ENCODE peak calls at places on chromosomes 7 and 10, in ten cellular contexts. A, P, R, Z, T, X, Q, F, D and K are unnamed samples.

GRCh38 chr7:104328308-104328969 is at the start of gene LHFPL3:
- DNase-seq in A (no peak), P (no peak), R (no peak), Z (peak), T (peak), X (no peak), Q (no peak), F (no peak), D (no peak), K (no peak)

GRCh38 chr10:74333174-74333573 is 182.2 kb downstream of the ADK start:
- DNase-seq in A (no peak), P (no peak), R (peak), Z (no peak), T (peak), X (no peak), Q (no peak), F (peak), D (peak), K (no peak)

GRCh38 chr10:119770928-119771327 is 45.1 kb downstream of the INPP5F start:
- DNase-seq in A (no peak), P (no peak), R (no peak), Z (no peak), T (peak), X (peak), Q (no peak), F (no peak), D (no peak), K (peak)

GRCh38 chr10:62335326-62335725 is 38.8 kb upstream of the ZNF365 start:
- DNase-seq in A (no peak), P (no peak), R (no peak), Z (no peak), T (peak), X (peak), Q (no peak), F (no peak), D (no peak), K (peak)

GRCh38 chr7:11579141-11579540 is 252.9 kb downstream of the THSD7A start:
- DNase-seq in A (no peak), P (no peak), R (no peak), Z (no peak), T (no peak), X (no peak), Q (no peak), F (no peak), D (no peak), K (no peak)

GRCh38 chr10:77441541-77442175 is 195.9 kb downstream of the KCNMA1 start:
- DNase-seq in A (no peak), P (no peak), R (no peak), Z (no peak), T (no peak), X (no peak), Q (no peak), F (no peak), D (no peak), K (no peak)

GRCh38 chr7:148815612-148816011 is 68.5 kb downstream of the EZH2 start:
- DNase-seq in A (peak), P (no peak), R (no peak), Z (no peak), T (no peak), X (peak), Q (no peak), F (no peak), D (no peak), K (peak)

GRCh38 chr7:26480166-26480565 is 188.5 kb downstream of the SNX10 start:
- DNase-seq in A (no peak), P (no peak), R (no peak), Z (no peak), T (no peak), X (no peak), Q (no peak), F (no peak), D (no peak), K (no peak)

GRCh38 chr10:117000580-117000979 is 4.4 kb downstream of the SHTN1 start:
- DNase-seq in A (no peak), P (no peak), R (no peak), Z (no peak), T (no peak), X (no peak), Q (no peak), F (no peak), D (no peak), K (no peak)

GRCh38 chr10:124886195-124886594 is 55.7 kb upstream of the ZRANB1 start:
- DNase-seq in A (no peak), P (no peak), R (no peak), Z (no peak), T (peak), X (no peak), Q (no peak), F (no peak), D (no peak), K (no peak)

GRCh38 chr10:24603333-24603732 is 120.4 kb downstream of the ARHGAP21 start:
- DNase-seq in A (no peak), P (no peak), R (no peak), Z (no peak), T (peak), X (peak), Q (no peak), F (no peak), D (no peak), K (peak)

GRCh38 chr10:29740981-29741545 is 106.3 kb upstream of the SVIL start:
- DNase-seq in A (no peak), P (no peak), R (no peak), Z (no peak), T (no peak), X (no peak), Q (no peak), F (no peak), D (no peak), K (no peak)

GRCh38 chr7:155285423-155286220 is 12.1 kb upstream of the INSIG1 start:
- DNase-seq in A (no peak), P (no peak), R (no peak), Z (no peak), T (no peak), X (no peak), Q (no peak), F (no peak), D (no peak), K (no peak)

GRCh38 chr7:73669316-73669715 is 1.7 kb downstream of the VPS37D start:
- DNase-seq in A (no peak), P (no peak), R (no peak), Z (no peak), T (no peak), X (no peak), Q (no peak), F (no peak), D (no peak), K (no peak)

GRCh38 chr10:15141136-15142067 is 27.1 kb downstream of the NMT2 start:
- DNase-seq in A (no peak), P (no peak), R (no peak), Z (no peak), T (peak), X (no peak), Q (no peak), F (no peak), D (no peak), K (no peak)

DNA sequence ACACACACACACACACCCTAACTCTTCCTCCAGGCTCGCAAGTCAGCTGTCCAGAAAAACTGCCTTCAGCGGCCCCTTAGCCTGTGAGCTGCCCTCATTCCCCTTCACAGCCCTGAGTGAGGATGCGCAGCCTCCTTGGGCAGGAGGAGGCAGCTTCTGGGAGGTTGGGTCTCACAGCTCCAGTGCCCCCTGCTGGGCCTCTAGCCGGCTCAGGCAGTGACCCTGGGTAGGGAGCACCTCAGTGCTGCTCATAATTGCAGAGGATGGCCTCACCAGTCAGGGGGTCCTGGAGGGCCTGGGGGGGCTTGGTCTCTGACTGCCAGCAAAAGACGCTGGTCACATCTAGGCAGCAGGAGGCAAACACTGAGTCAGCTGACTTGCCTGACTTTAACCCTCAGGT is 43.7 kb downstream of the ZNF273 start:
- DNase-seq in A (no peak), P (no peak), R (no peak), Z (peak), T (no peak), X (no peak), Q (no peak), F (no peak), D (no peak), K (no peak)
- TF ChIP-seq CTCF in A (no peak), P (no peak), R (peak), Z (peak), T (peak), X (peak), Q (no peak), F (no peak), D (peak), K (peak)

GRCh38 chr10:34311679-34312078 is 503.4 kb downstream of the PARD3 start:
- DNase-seq in A (no peak), P (no peak), R (no peak), Z (no peak), T (no peak), X (no peak), Q (no peak), F (no peak), D (no peak), K (peak)
- TF ChIP-seq CTCF in A (no peak), P (no peak), R (no peak), Z (no peak), T (no peak), X (no peak), Q (no peak), F (no peak), D (no peak), K (no peak)

GRCh38 chr7:19117081-19117869 is at the start of gene TWIST1:
- DNase-seq in A (no peak), P (peak), R (peak), Z (peak), T (peak), X (peak), Q (peak), F (peak), D (peak), K (no peak)
- TF ChIP-seq CTCF in A (no peak), P (no peak), R (no peak), Z (no peak), T (no peak), X (no peak), Q (peak), F (no peak), D (no peak), K (no peak)

GRCh38 chr10:50417906-50418697 is 166.8 kb upstream of the ASAH2 start:
- DNase-seq in A (peak), P (peak), R (peak), Z (peak), T (peak), X (peak), Q (peak), F (no peak), D (peak), K (peak)
- TF ChIP-seq CTCF in A (no peak), P (no peak), R (no peak), Z (no peak), T (no peak), X (peak), Q (no peak), F (peak), D (no peak), K (no peak)

DNA sequence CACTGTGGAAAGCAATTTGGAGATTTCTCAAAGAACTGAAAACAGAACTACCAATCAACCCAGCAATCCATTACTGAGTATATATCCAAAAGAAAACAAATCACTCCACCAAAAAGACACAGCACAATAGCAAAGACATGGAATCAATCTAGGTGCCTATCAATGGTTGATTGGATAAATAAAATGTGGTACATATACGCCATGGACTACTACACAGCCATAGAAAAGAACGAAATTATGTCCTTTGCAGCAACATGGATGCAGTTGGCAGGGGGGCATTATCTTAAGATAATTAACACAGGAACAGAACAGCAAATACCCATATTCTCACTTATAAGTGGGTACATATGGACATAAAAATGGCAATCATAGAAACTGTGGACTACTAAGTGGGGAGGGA is 35.4 kb upstream of the WNT8B start:
- DNase-seq in A (no peak), P (no peak), R (no peak), Z (no peak), T (no peak), X (no peak), Q (no peak), F (no peak), D (no peak), K (no peak)
- TF ChIP-seq CTCF in A (no peak), P (no peak), R (no peak), Z (no peak), T (no peak), X (no peak), Q (no peak), F (no peak), D (no peak), K (no peak)

DNA sequence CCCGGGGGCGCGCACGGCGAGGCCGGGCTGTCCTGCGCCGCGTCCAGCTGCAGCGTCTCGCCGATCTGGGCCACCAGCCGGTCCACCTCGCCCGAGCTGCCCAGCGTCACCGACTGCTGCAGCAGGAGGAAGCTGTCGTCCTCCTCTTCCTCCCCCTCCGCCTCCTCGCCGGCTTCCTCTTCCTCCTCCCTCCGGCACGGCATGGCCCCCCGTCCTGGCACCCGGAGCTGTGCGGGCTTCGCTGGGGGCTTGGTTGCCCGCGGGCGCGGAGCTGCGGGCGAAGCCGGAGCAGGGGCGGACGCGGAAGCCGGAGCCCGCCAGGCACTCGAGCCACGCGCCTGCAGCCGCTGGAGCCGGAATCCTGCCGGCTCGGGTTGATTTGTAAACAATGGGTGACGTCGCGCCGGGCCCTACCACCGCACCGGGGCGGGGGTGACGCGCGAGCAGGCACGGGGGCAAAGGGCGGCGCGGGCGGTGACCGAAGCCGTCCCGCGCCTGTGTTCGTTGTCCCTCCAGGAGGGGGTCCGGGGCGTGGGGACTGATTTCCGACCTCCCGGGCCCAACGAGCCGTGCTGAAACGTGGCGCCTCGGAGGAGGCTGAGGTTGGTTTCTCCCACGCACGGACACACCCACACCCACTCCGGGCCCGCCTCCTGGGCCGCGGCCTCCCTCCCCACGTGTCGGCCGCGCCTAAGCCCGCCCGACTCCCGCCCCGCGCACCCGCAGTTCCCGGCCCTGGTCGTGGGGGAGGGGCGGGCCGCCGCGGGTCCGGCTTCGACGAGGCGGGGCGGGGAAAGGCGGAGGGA is at the start of gene FRAT2:
- DNase-seq in A (peak), P (peak), R (peak), Z (peak), T (peak), X (peak), Q (peak), F (no peak), D (peak), K (peak)
- TF ChIP-seq CTCF in A (no peak), P (no peak), R (no peak), Z (no peak), T (no peak), X (no peak), Q (no peak), F (no peak), D (no peak), K (no peak)

DNA sequence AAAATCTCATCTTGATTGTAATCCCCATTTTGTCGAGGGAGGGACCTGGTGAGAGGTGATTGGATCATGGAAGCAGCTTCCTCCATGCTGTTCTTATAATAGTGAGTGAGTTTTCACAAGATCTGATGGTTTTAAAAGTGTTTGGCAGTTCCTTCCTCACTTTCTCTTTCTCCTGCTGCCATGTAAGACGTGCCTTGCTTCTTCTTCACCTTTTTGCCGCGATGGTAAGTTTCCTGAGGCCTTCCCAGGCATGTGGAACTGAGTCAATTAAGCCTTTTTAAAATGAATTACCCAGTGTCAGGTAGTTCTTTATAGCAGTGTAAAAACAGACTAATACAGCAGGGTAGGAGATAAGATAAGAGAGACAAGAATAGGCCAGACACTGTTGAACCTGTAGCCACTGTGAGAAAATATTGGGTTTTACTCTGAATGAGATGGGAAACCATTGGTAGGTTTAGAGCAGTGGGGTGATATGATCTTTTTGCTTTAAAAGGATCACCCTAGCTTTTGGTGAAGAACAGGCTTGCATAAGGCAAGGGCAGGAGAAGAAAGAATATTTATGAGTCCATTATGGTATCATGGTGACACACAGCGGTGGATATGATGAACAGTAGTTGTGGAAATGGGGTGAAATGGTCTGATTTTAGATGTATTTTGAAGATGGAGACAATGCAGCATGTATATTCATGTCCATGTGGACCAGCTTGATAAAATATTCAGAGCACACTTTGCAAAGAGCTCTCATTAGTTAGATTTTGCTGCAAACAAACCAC is 11.5 kb downstream of the OR6B1 start:
- DNase-seq in A (no peak), P (no peak), R (no peak), Z (no peak), T (peak), X (peak), Q (no peak), F (peak), D (peak), K (no peak)
- TF ChIP-seq CTCF in A (no peak), P (no peak), R (peak), Z (no peak), T (no peak), X (peak), Q (no peak), F (peak), D (peak), K (no peak)

DNA sequence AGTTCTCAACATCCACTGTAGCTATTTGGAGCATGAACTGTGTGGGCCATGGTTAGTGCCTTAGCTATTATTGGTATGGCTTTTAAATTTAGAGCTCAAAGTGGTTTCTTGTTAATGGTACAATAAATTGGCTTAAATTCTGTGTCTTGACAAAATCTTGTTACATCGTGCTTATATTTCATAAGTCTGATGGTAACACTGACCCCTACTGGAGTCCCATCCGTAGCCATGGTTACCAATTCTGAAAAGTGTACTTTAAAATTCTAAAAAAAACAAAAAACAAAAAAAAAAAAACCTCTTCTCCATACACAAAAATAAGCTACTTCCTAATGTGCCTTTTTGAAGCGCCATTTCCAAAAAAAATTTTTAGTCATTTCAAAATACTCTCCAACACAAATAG is 6.4 kb upstream of the RPP30 start:
- DNase-seq in A (no peak), P (no peak), R (no peak), Z (no peak), T (peak), X (no peak), Q (no peak), F (no peak), D (no peak), K (no peak)
- TF ChIP-seq CTCF in A (no peak), P (peak), R (peak), Z (peak), T (peak), X (peak), Q (no peak), F (peak), D (peak), K (peak)

DNA sequence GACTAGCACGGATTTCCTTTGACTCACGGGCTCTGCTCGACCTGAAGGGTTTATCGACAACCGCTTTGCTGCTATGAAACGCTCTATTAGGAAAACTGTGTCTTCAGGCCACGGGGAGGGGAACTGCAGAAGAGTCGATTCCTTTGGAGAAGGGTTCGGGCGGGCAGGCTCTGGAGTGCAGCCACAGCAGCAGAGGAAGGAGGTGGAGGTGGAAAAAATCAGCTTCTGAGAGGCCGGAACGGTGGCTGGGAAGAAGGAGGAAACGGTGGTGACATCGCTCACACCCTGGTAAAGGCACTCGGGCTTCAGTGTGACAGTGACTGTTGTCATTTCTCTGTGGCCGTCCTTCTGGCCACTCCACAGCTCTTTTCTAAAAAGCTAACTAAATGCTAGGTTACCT is 64.6 kb upstream of the MGMT start:
- DNase-seq in A (no peak), P (no peak), R (no peak), Z (no peak), T (no peak), X (no peak), Q (no peak), F (no peak), D (no peak), K (no peak)
- TF ChIP-seq CTCF in A (no peak), P (no peak), R (no peak), Z (no peak), T (no peak), X (no peak), Q (no peak), F (no peak), D (no peak), K (no peak)